ENCODE peak calls at places on chromosomes 7 and 10, in six cellular contexts. One of them, this sample, is unnamed.

GRCh38 chr7:154423219-154423618 is 371.0 kb downstream of the DPP6 start:
- DNase-seq in K562: no peak
- DNase-seq in stomach: no peak
- DNase-seq in caudate nucleus: no peak
- DNase-seq in AG04450: no peak
- DNase-seq in Panc1: no peak
- DNase-seq in this sample: no peak

GRCh38 chr10:51397244-51397643 is 302.2 kb downstream of the CSTF2T start:
- DNase-seq in Panc1: no peak
- DNase-seq in caudate nucleus: no peak
- DNase-seq in AG04450: no peak
- DNase-seq in K562: no peak
- DNase-seq in stomach: no peak
- DNase-seq in this sample: no peak

GRCh38 chr7:63899691-63900393 is 98.8 kb upstream of the ZNF722 start:
- DNase-seq in AG04450: no peak
- DNase-seq in caudate nucleus: peak
- DNase-seq in Panc1: no peak
- DNase-seq in stomach: no peak
- DNase-seq in K562: peak
- DNase-seq in this sample: peak

GRCh38 chr7:151756076-151756731 is 120.7 kb downstream of the PRKAG2 start:
- DNase-seq in stomach: no peak
- DNase-seq in caudate nucleus: no peak
- DNase-seq in Panc1: no peak
- DNase-seq in K562: peak
- DNase-seq in AG04450: no peak
- DNase-seq in this sample: peak

GRCh38 chr10:123496996-123497660 is 169.0 kb upstream of the GPR26 start:
- DNase-seq in stomach: no peak
- DNase-seq in K562: no peak
- DNase-seq in caudate nucleus: no peak
- DNase-seq in AG04450: no peak
- DNase-seq in Panc1: no peak
- DNase-seq in this sample: no peak

GRCh38 chr7:155951554-155952158 is 139.4 kb upstream of the SHH start:
- DNase-seq in K562: no peak
- DNase-seq in Panc1: peak
- DNase-seq in caudate nucleus: no peak
- DNase-seq in AG04450: peak
- DNase-seq in stomach: peak
- DNase-seq in this sample: peak

GRCh38 chr7:64886956-64887545 is 16.0 kb upstream of the ZNF273 start:
- DNase-seq in K562: no peak
- DNase-seq in Panc1: no peak
- DNase-seq in caudate nucleus: no peak
- DNase-seq in AG04450: no peak
- DNase-seq in stomach: peak
- DNase-seq in this sample: no peak

GRCh38 chr10:86292462-86293322 is 73.9 kb downstream of the GRID1 start:
- DNase-seq in stomach: peak
- DNase-seq in Panc1: no peak
- DNase-seq in K562: no peak
- DNase-seq in AG04450: no peak
- DNase-seq in caudate nucleus: no peak
- DNase-seq in this sample: no peak

GRCh38 chr10:78432582-78432981 is 398.9 kb downstream of the RPS24 start:
- DNase-seq in Panc1: no peak
- DNase-seq in caudate nucleus: no peak
- DNase-seq in AG04450: no peak
- DNase-seq in K562: peak
- DNase-seq in stomach: no peak
- DNase-seq in this sample: no peak

GRCh38 chr10:60951272-60951724 is 7.3 kb upstream of the RHOBTB1 start:
- DNase-seq in K562: no peak
- DNase-seq in AG04450: no peak
- DNase-seq in stomach: no peak
- DNase-seq in caudate nucleus: no peak
- DNase-seq in Panc1: peak
- DNase-seq in this sample: no peak

GRCh38 chr7:17779381-17779780 is 160.9 kb downstream of the SNX13 start:
- DNase-seq in AG04450: no peak
- DNase-seq in Panc1: no peak
- DNase-seq in K562: no peak
- DNase-seq in stomach: no peak
- DNase-seq in caudate nucleus: no peak
- DNase-seq in this sample: no peak

GRCh38 chr7:44114586-44115310 is 8.6 kb downstream of the POLD2 start:
- DNase-seq in K562: no peak
- DNase-seq in caudate nucleus: peak
- DNase-seq in Panc1: no peak
- DNase-seq in stomach: no peak
- DNase-seq in AG04450: no peak
- DNase-seq in this sample: peak

GRCh38 chr10:49168821-49169495 is 19.2 kb downstream of the TMEM273 start:
- DNase-seq in caudate nucleus: no peak
- DNase-seq in AG04450: no peak
- DNase-seq in K562: no peak
- DNase-seq in stomach: no peak
- DNase-seq in Panc1: no peak
- DNase-seq in this sample: no peak

GRCh38 chr10:131049051-131049450 is 262.5 kb downstream of the TCERG1L start:
- DNase-seq in stomach: no peak
- DNase-seq in Panc1: no peak
- DNase-seq in K562: no peak
- DNase-seq in caudate nucleus: no peak
- DNase-seq in AG04450: no peak
- DNase-seq in this sample: no peak

GRCh38 chr7:92729751-92730150 is 106.6 kb downstream of the CDK6 start:
- DNase-seq in AG04450: no peak
- DNase-seq in K562: no peak
- DNase-seq in caudate nucleus: no peak
- DNase-seq in stomach: no peak
- DNase-seq in Panc1: no peak
- DNase-seq in this sample: no peak

GRCh38 chr10:21516270-21517131 is 9.0 kb downstream of the SKIDA1 start:
- DNase-seq in K562: peak
- DNase-seq in stomach: peak
- DNase-seq in caudate nucleus: no peak
- DNase-seq in AG04450: no peak
- DNase-seq in Panc1: no peak
- DNase-seq in this sample: peak

GRCh38 chr10:120415709-120416330 is 41.2 kb upstream of the PLPP4 start:
- DNase-seq in caudate nucleus: no peak
- DNase-seq in K562: no peak
- DNase-seq in Panc1: no peak
- DNase-seq in stomach: no peak
- DNase-seq in AG04450: no peak
- DNase-seq in this sample: no peak

GRCh38 chr7:28016297-28016696 is 164.3 kb downstream of the JAZF1 start:
- DNase-seq in K562: no peak
- DNase-seq in stomach: no peak
- DNase-seq in caudate nucleus: no peak
- DNase-seq in Panc1: no peak
- DNase-seq in AG04450: no peak
- DNase-seq in this sample: no peak
- H3K27ac ChIP-seq in K562: no peak
- H3K27ac ChIP-seq in stomach: no peak
- H3K27ac ChIP-seq in caudate nucleus: no peak
- H3K27ac ChIP-seq in Panc1: no peak
- H3K27ac ChIP-seq in AG04450: no peak
- H3K27ac ChIP-seq in this sample: no peak

DNA sequence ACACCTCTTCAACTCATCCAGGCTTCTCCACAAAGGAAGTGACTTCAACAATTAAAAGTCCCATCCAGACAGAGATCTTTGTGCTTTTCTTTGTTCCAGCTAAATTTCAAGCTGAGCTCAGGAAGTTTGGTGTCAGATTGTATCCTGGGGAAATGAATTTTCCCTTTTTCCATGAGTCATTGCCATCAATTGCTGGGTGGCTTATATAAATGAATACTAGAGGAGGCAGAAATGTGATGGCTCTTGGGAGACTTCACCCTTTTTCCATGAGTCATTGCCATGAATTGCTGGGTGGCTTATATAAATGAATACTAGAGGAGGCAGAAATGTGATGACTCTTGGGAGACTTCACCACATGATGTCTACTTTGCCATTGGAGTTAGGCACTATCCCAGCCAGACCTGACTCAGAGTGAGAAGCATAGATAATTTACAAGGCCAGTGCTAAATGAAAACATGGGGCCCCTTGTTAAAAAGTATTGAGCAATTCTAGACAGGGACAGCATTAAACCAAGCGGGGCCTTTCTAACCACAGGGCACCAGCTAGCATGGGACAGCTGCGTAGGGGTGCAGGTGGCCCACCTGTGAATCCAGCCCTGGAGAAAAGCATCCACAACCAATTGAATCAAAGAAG is 339.2 kb upstream of the PODXL start:
- DNase-seq in stomach: no peak
- DNase-seq in Panc1: peak
- DNase-seq in caudate nucleus: no peak
- DNase-seq in K562: no peak
- DNase-seq in AG04450: peak
- DNase-seq in this sample: no peak
- H3K27ac ChIP-seq in stomach: no peak
- H3K27ac ChIP-seq in Panc1: no peak
- H3K27ac ChIP-seq in caudate nucleus: no peak
- H3K27ac ChIP-seq in K562: no peak
- H3K27ac ChIP-seq in AG04450: no peak
- H3K27ac ChIP-seq in this sample: no peak

GRCh38 chr10:66926841-66927240 is 1.0 kb downstream of the LRRTM3 start:
- DNase-seq in AG04450: no peak
- DNase-seq in stomach: no peak
- DNase-seq in caudate nucleus: no peak
- DNase-seq in Panc1: no peak
- DNase-seq in K562: no peak
- DNase-seq in this sample: no peak

GRCh38 chr10:66927271-66927950 is 1.6 kb downstream of the LRRTM3 start:
- DNase-seq in Panc1: no peak
- DNase-seq in caudate nucleus: no peak
- DNase-seq in K562: no peak
- DNase-seq in stomach: no peak
- DNase-seq in AG04450: no peak
- DNase-seq in this sample: no peak

GRCh38 chr10:66928000-66928770 is 2.3 kb downstream of the LRRTM3 start:
- DNase-seq in caudate nucleus: no peak
- DNase-seq in AG04450: no peak
- DNase-seq in stomach: no peak
- DNase-seq in Panc1: no peak
- DNase-seq in K562: no peak
- DNase-seq in this sample: no peak

GRCh38 chr10:66929375-66929774 is 3.5 kb downstream of the LRRTM3 start:
- DNase-seq in stomach: no peak
- DNase-seq in Panc1: no peak
- DNase-seq in caudate nucleus: no peak
- DNase-seq in AG04450: no peak
- DNase-seq in K562: no peak
- DNase-seq in this sample: no peak

GRCh38 chr10:66928791-66929190 is 3.0 kb downstream of the LRRTM3 start:
- DNase-seq in stomach: no peak
- DNase-seq in AG04450: no peak
- DNase-seq in caudate nucleus: no peak
- DNase-seq in K562: no peak
- DNase-seq in Panc1: no peak
- DNase-seq in this sample: no peak
- H3K27ac ChIP-seq in stomach: no peak
- H3K27ac ChIP-seq in AG04450: no peak
- H3K27ac ChIP-seq in caudate nucleus: peak
- H3K27ac ChIP-seq in K562: no peak
- H3K27ac ChIP-seq in Panc1: no peak
- H3K27ac ChIP-seq in this sample: no peak

DNA sequence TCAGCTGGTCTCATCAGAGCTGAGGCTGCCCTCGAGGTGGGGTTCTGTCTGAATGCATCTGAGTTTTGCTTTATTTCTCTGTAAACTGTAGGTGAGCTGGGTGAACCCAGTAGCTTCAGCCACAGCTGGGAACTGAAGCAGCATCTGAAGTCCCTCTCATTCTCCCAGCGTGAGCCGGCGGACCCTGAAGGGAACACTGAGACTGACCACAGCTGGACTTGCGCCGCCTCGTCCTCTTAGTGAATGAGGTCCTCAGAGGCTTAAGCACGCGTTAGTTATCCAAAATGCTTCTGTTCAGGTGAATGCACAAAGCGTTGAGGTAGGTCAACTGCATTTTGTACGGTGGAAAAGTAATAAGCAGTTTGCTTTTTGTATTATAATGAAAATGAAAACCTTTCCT is 76.6 kb downstream of the AMZ1 start:
- DNase-seq in stomach: no peak
- DNase-seq in AG04450: no peak
- DNase-seq in K562: no peak
- DNase-seq in caudate nucleus: no peak
- DNase-seq in Panc1: no peak
- DNase-seq in this sample: no peak
- H3K27ac ChIP-seq in stomach: no peak
- H3K27ac ChIP-seq in AG04450: no peak
- H3K27ac ChIP-seq in K562: no peak
- H3K27ac ChIP-seq in caudate nucleus: no peak
- H3K27ac ChIP-seq in Panc1: peak
- H3K27ac ChIP-seq in this sample: no peak

DNA sequence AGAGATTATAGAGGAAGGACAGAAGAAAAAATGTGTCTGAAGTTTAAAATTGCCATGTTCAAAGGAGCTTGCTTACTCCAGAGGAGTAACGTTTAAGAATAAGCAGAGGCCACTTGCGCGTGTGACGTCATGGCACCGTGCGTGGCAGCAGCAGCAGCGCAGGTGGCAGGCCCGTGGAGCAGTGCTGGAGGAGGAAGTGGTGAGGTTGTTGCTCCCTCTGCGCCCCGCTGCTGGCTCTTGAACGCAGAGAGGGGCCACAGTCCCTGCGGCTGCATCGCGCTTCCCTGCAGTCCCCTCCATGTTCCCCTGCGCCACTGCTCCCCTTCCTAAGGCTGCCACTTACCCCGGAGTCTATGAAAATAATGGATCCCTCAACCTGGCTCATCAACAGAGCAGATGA is 37.5 kb downstream of the GDI2 start:
- DNase-seq in Panc1: no peak
- DNase-seq in K562: no peak
- DNase-seq in caudate nucleus: no peak
- DNase-seq in stomach: peak
- DNase-seq in AG04450: no peak
- DNase-seq in this sample: no peak
- H3K27ac ChIP-seq in Panc1: no peak
- H3K27ac ChIP-seq in K562: no peak
- H3K27ac ChIP-seq in caudate nucleus: no peak
- H3K27ac ChIP-seq in stomach: peak
- H3K27ac ChIP-seq in AG04450: no peak
- H3K27ac ChIP-seq in this sample: no peak